ENCODE peak calls at places on chromosomes 6 and 20, in five cellular contexts. O, K, S, P and B are unnamed samples.
A peak's percentile ranks its signal among the peaks of the same experiment; 100 is the strongest.

GRCh38 chr6:28407401-28407800 is 7.9 kb upstream of the ZSCAN12 start:
- DNase-seq in O (no peak), K (no peak), S (no peak), P (no peak), B (no peak)

GRCh38 chr6:26431258-26432162 is 8.8 kb upstream of the BTN3A3 start:
- DNase-seq in O (no peak), K (peak; percentile 91), S (no peak), P (peak; percentile 8), B (no peak)

GRCh38 chr20:63241272-63241671 is 5.6 kb downstream of the BIRC7 start:
- DNase-seq in O (no peak), K (no peak), S (no peak), P (no peak), B (no peak)

GRCh38 chr6:118485601-118486550 is 62.2 kb upstream of the PLN start:
- DNase-seq in O (no peak), K (peak; percentile 24), S (peak; percentile 32), P (no peak), B (no peak)

GRCh38 chr6:118894425-118895240 is 681 bp downstream of the ASF1A start:
- DNase-seq in O (peak; percentile 75), K (peak; percentile 63), S (peak; percentile 74), P (peak; percentile 81), B (peak; percentile 69)

GRCh38 chr20:31704225-31705119 is 18.2 kb downstream of the BCL2L1 start:
- DNase-seq in O (no peak), K (peak; percentile 88), S (no peak), P (peak; percentile 45), B (no peak)

GRCh38 chr6:149317656-149318571 is at the start of gene TAB2:
- DNase-seq in O (no peak), K (no peak), S (peak; percentile 60), P (peak; percentile 54), B (peak; percentile 47)

GRCh38 chr20:40997116-40997515 is 31.5 kb upstream of the TOP1 start:
- DNase-seq in O (no peak), K (no peak), S (no peak), P (no peak), B (no peak)

GRCh38 chr6:63941747-63942470 is 306.3 kb downstream of the PHF3 start:
- DNase-seq in O (no peak), K (peak; percentile 3), S (no peak), P (peak; percentile 0), B (no peak)

GRCh38 chr6:139569561-139569960 is 195.1 kb upstream of the CITED2 start:
- DNase-seq in O (no peak), K (peak; percentile 74), S (no peak), P (no peak), B (no peak)

GRCh38 chr6:118281291-118281690 is 266.8 kb upstream of the PLN start:
- DNase-seq in O (no peak), K (no peak), S (no peak), P (no peak), B (no peak)

GRCh38 chr6:104908431-104909139 is 48.3 kb upstream of the LIN28B start:
- DNase-seq in O (no peak), K (no peak), S (no peak), P (no peak), B (no peak)

GRCh38 chr6:8017276-8017701 is 46.9 kb downstream of the BLOC1S5 start:
- DNase-seq in O (no peak), K (peak; percentile 41), S (peak; percentile 13), P (no peak), B (no peak)

GRCh38 chr20:48652961-48653705 is 174.7 kb downstream of the PREX1 start:
- DNase-seq in O (no peak), K (no peak), S (no peak), P (no peak), B (no peak)

GRCh38 chr6:1116149-1116548 is 195.7 kb upstream of the FOXQ1 start:
- DNase-seq in O (no peak), K (no peak), S (no peak), P (no peak), B (no peak)

GRCh38 chr20:41279546-41280225 is 37.8 kb downstream of the ZHX3 start:
- DNase-seq in O (no peak), K (no peak), S (peak; percentile 54), P (no peak), B (no peak)

GRCh38 chr6:35377002-35377401 is 34.6 kb downstream of the PPARD start:
- DNase-seq in O (no peak), K (no peak), S (no peak), P (peak; percentile 48), B (peak; percentile 36)

GRCh38 chr6:159110013-159110412 is 59.2 kb upstream of the FNDC1 start:
- DNase-seq in O (no peak), K (peak; percentile 68), S (no peak), P (peak; percentile 65), B (no peak)

GRCh38 chr6:10383312-10384063 is 31.4 kb downstream of the TFAP2A start:
- DNase-seq in O (no peak), K (no peak), S (no peak), P (no peak), B (no peak)

DNA sequence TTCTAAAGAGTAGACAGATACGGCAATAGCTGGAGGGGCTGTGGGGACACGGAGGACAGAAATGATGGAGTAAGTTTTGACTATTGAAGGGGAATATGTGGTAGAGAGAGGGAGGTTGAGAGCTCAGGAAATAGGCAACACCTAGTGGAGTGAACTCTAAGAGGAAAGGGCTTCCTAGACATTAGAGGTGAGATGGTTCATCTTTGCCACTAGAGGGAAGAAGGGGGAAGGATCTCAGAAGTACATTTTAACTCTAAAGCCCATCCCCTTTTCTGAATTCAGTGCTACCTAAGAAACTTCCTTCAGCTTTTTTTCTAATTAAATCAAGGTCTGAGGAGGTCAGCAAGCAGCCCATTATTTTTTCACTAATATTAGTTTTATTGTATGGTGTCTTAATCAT is 689.4 kb upstream of the MAP3K7 start:
- DNase-seq in O (no peak), K (no peak), S (no peak), P (no peak), B (no peak)
- TF ChIP-seq CTCF in O (peak; percentile 32), K (no peak), S (peak; percentile 17), P (no peak), B (no peak)

DNA sequence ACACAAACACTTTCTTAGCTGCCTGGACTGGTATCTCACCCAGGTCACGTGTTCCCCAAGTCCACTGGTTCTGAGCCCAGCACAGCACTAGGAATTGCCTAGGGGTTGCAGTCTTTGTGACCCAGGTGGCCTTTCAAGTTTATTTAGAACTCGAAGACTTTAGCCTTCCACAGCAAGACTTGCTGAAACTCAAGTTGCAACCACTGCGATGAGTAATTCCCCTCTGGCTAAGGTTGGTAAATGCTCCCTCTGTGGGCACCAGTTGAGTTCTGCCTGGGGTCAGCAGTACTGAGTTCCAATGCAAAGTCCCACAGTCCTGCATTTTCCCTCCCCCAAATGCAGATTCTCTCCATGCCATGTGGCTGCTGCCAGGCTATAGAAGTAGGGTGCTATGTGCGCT is 77.6 kb upstream of the MOCS1 start:
- DNase-seq in O (no peak), K (no peak), S (no peak), P (no peak), B (no peak)
- TF ChIP-seq CTCF in O (no peak), K (no peak), S (no peak), P (no peak), B (no peak)

GRCh38 chr6:146050168-146050567 is 21.3 kb downstream of the GRM1 start:
- DNase-seq in O (no peak), K (no peak), S (no peak), P (no peak), B (no peak)
- TF ChIP-seq CTCF in O (no peak), K (no peak), S (no peak), P (no peak), B (no peak)

DNA sequence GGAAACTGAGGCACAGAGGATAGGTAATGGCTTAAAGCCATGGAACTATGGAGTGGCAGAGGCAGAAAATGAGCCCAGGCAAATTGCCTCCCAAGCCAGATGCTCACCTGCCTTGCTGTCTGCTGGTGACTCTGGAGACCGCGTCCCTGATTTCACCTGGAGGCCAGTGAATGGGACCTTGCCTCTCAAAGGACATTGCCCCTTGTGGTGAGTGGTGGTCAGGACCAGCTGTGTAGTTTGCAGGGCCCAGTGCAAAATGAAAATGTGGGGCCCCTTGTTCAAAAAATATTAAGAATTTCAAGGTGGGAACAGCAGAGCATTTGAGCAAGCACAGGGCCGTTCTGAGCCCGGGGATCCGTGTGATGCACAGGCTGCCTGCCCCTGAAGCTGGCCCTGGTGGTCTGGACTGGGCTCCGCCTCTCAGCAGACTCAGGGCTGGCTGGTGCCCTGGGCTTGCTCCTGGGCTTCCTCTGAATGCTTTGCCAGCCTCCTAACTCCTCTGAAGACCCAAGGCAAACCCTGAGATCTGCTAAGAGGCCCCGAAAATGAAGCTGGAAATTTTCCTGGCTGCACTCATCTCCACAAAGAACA is 19.8 kb upstream of the KCNG1 start:
- DNase-seq in O (no peak), K (no peak), S (no peak), P (no peak), B (no peak)
- TF ChIP-seq CTCF in O (no peak), K (peak; percentile 14), S (no peak), P (peak; percentile 31), B (no peak)

GRCh38 chr20:20561172-20561571 is 151.3 kb downstream of the RALGAPA2 start:
- DNase-seq in O (no peak), K (no peak), S (no peak), P (no peak), B (no peak)

GRCh38 chr20:20554951-20555350 is 157.5 kb downstream of the RALGAPA2 start:
- DNase-seq in O (no peak), K (no peak), S (no peak), P (no peak), B (no peak)

GRCh38 chr20:20555838-20556237 is 156.6 kb downstream of the RALGAPA2 start:
- DNase-seq in O (no peak), K (no peak), S (no peak), P (no peak), B (no peak)

GRCh38 chr20:20553534-20553933 is 158.9 kb downstream of the RALGAPA2 start:
- DNase-seq in O (no peak), K (no peak), S (no peak), P (no peak), B (no peak)

DNA sequence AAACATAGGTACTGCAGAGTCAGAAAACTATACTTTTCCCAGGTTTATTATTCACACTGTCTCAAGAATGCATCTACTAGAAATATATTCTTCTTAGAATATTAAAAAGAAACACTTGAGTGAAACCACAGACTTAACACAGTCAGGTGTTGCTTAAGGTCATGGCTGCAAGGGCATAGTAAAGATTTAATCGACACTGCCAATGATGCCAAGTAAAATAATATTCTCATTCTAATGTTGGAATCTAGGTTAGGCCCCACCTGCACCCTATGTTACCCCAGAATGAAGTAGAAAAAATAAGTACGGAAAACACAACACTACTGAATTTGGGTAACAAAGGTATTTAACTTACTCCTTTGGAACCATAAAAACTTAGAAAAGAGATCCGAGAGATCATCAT is 155.0 kb downstream of the RALGAPA2 start:
- DNase-seq in O (no peak), K (no peak), S (no peak), P (no peak), B (no peak)
- TF ChIP-seq CTCF in O (no peak), K (no peak), S (no peak), P (no peak), B (no peak)